ENCODE peak calls at places on chromosomes 11 and 22, in seven cellular contexts. One of them, this sample, is unnamed. For H3K4me1, the result is how much of the 10 kb centered on the place peaks cover.

GRCh38 chr22:44386386-44387035 is 73.8 kb upstream of the SHISAL1 start:
- DNase-seq in A549: no peak
- DNase-seq in transverse colon: no peak
- DNase-seq in ovary: no peak
- DNase-seq in cardiac muscle cell: no peak
- DNase-seq in endothelial cell of umbilical vein: no peak
- DNase-seq in upper lobe of right lung: peak
- DNase-seq in this sample: peak

GRCh38 chr11:117818036-117818858 is 6.3 kb downstream of the FXYD2 start:
- DNase-seq in endothelial cell of umbilical vein: peak
- DNase-seq in upper lobe of right lung: no peak
- DNase-seq in cardiac muscle cell: no peak
- DNase-seq in A549: peak
- DNase-seq in ovary: no peak
- DNase-seq in transverse colon: no peak
- DNase-seq in this sample: no peak

GRCh38 chr11:8282621-8283509 is 19.2 kb upstream of the LMO1 start:
- DNase-seq in endothelial cell of umbilical vein: no peak
- DNase-seq in transverse colon: no peak
- DNase-seq in ovary: no peak
- DNase-seq in cardiac muscle cell: peak
- DNase-seq in A549: no peak
- DNase-seq in upper lobe of right lung: no peak
- DNase-seq in this sample: peak

GRCh38 chr11:22337571-22338464 is at the start of gene SLC17A6:
- DNase-seq in A549: peak
- DNase-seq in upper lobe of right lung: no peak
- DNase-seq in cardiac muscle cell: peak
- DNase-seq in ovary: no peak
- DNase-seq in endothelial cell of umbilical vein: peak
- DNase-seq in transverse colon: no peak
- DNase-seq in this sample: peak

GRCh38 chr11:100863080-100863581 is 176.0 kb downstream of the ARHGAP42 start:
- DNase-seq in upper lobe of right lung: no peak
- DNase-seq in transverse colon: no peak
- DNase-seq in endothelial cell of umbilical vein: peak
- DNase-seq in A549: peak
- DNase-seq in cardiac muscle cell: peak
- DNase-seq in ovary: no peak
- DNase-seq in this sample: no peak

GRCh38 chr11:74932169-74932568 is 16.7 kb downstream of the XRRA1 start:
- DNase-seq in transverse colon: no peak
- DNase-seq in A549: no peak
- DNase-seq in cardiac muscle cell: no peak
- DNase-seq in endothelial cell of umbilical vein: peak
- DNase-seq in upper lobe of right lung: no peak
- DNase-seq in ovary: no peak
- DNase-seq in this sample: no peak

GRCh38 chr11:2214527-2215229 is 43.1 kb upstream of the TH start:
- DNase-seq in transverse colon: no peak
- DNase-seq in endothelial cell of umbilical vein: no peak
- DNase-seq in ovary: peak
- DNase-seq in upper lobe of right lung: peak
- DNase-seq in cardiac muscle cell: no peak
- DNase-seq in A549: no peak
- DNase-seq in this sample: peak

GRCh38 chr11:130737041-130737830 is 179.0 kb downstream of the SNX19 start:
- DNase-seq in ovary: no peak
- DNase-seq in cardiac muscle cell: no peak
- DNase-seq in upper lobe of right lung: no peak
- DNase-seq in A549: no peak
- DNase-seq in endothelial cell of umbilical vein: no peak
- DNase-seq in transverse colon: no peak
- DNase-seq in this sample: peak

DNA sequence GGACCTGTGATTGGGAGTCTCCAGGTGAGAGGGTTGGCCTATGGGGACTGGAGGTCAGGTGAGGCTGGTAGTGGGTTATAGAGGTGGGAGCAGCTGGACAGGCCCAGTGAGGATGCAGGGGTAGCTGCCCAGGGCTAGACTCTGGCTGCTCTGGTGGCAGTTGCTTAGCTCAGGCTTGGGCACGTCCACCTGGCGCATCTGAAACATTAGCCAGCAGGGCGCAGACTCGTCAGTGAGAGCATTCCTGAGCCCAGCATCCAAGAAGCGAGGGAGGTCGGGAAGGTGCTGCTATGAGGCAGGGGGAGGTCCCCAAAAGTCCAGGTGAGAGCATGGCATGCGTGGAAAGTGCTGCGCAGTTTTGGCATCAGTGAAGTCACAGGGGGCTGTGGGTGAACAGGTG is 3.5 kb upstream of the GGT1 start:
- DNase-seq in A549: no peak
- DNase-seq in cardiac muscle cell: no peak
- DNase-seq in transverse colon: no peak
- DNase-seq in upper lobe of right lung: no peak
- DNase-seq in ovary: no peak
- DNase-seq in endothelial cell of umbilical vein: no peak
- DNase-seq in this sample: peak
- TF ChIP-seq CTCF in A549: no peak
- TF ChIP-seq CTCF in cardiac muscle cell: no peak
- TF ChIP-seq CTCF in transverse colon: no peak
- TF ChIP-seq CTCF in upper lobe of right lung: no peak
- TF ChIP-seq CTCF in ovary: no peak
- TF ChIP-seq CTCF in endothelial cell of umbilical vein: no peak
- TF ChIP-seq CTCF in this sample: peak

GRCh38 chr22:50302564-50302963 is 4.9 kb downstream of the PLXNB2 start:
- DNase-seq in ovary: no peak
- DNase-seq in upper lobe of right lung: no peak
- DNase-seq in transverse colon: no peak
- DNase-seq in cardiac muscle cell: peak
- DNase-seq in endothelial cell of umbilical vein: no peak
- DNase-seq in A549: no peak
- DNase-seq in this sample: no peak

GRCh38 chr22:50304528-50305392 is 2.7 kb downstream of the PLXNB2 start:
- DNase-seq in cardiac muscle cell: no peak
- DNase-seq in transverse colon: peak
- DNase-seq in A549: peak
- DNase-seq in upper lobe of right lung: peak
- DNase-seq in ovary: no peak
- DNase-seq in endothelial cell of umbilical vein: no peak
- DNase-seq in this sample: no peak

GRCh38 chr22:50303515-50303847 is 4.0 kb downstream of the PLXNB2 start:
- DNase-seq in ovary: no peak
- DNase-seq in endothelial cell of umbilical vein: no peak
- DNase-seq in cardiac muscle cell: no peak
- DNase-seq in A549: no peak
- DNase-seq in upper lobe of right lung: no peak
- DNase-seq in transverse colon: no peak
- DNase-seq in this sample: no peak

GRCh38 chr22:50305393-50305657 is 2.1 kb downstream of the PLXNB2 start:
- DNase-seq in ovary: no peak
- DNase-seq in cardiac muscle cell: no peak
- DNase-seq in endothelial cell of umbilical vein: no peak
- DNase-seq in A549: no peak
- DNase-seq in transverse colon: no peak
- DNase-seq in upper lobe of right lung: no peak
- DNase-seq in this sample: no peak

DNA sequence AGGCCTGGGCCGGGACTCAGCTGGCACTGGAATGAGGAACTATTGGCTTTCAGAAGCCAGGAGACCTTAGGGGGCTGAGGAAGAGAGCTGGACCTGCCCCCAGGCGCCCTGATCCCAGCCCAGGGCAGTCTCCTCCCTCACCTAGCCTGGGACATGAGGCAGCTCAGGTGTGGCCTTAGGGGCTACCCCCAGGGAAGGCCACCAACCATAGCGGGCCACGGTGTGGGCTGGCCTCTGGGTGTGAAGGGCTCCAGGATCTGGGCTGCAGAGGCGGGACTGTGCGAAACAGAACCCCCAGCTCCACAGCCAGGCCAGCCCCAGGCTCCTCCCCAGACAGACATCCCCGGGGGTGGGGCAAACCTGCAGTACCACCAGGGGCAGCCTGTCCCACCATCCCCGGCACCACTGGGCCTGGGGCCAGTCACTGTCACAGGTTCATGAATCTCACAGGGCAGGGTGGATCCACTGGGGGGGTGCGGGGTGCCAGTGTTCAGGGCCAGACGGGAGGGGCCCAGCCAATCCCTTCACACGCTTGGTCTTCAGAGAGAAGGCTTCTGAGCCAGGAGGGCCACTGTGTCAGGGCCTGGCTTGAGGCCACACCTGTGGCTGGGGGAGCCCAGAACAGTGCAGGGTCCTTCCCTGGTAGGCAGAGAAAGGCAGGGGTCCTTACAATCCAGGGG is 3.5 kb downstream of the PLXNB2 start:
- DNase-seq in A549: peak
- DNase-seq in upper lobe of right lung: peak
- DNase-seq in transverse colon: peak
- DNase-seq in endothelial cell of umbilical vein: no peak
- DNase-seq in ovary: no peak
- DNase-seq in cardiac muscle cell: peak
- DNase-seq in this sample: peak
- H3K4me1 ChIP-seq in A549: half or more
- H3K4me1 ChIP-seq in upper lobe of right lung: half or more
- H3K4me1 ChIP-seq in transverse colon: half or more
- H3K4me1 ChIP-seq in endothelial cell of umbilical vein: under half
- H3K4me1 ChIP-seq in ovary: half or more
- H3K4me1 ChIP-seq in cardiac muscle cell: half or more
- H3K4me1 ChIP-seq in this sample: under half

GRCh38 chr11:66718320-66718971 is 10.6 kb downstream of the SPTBN2 start:
- DNase-seq in upper lobe of right lung: peak
- DNase-seq in cardiac muscle cell: peak
- DNase-seq in ovary: no peak
- DNase-seq in A549: no peak
- DNase-seq in transverse colon: peak
- DNase-seq in endothelial cell of umbilical vein: no peak
- DNase-seq in this sample: peak
- TF ChIP-seq CTCF in upper lobe of right lung: no peak
- TF ChIP-seq CTCF in cardiac muscle cell: peak
- TF ChIP-seq CTCF in ovary: no peak
- TF ChIP-seq CTCF in A549: no peak
- TF ChIP-seq CTCF in transverse colon: peak
- TF ChIP-seq CTCF in endothelial cell of umbilical vein: no peak
- TF ChIP-seq CTCF in this sample: no peak

GRCh38 chr22:29630180-29630498 is 26.7 kb downstream of the NF2 start:
- DNase-seq in upper lobe of right lung: no peak
- DNase-seq in cardiac muscle cell: no peak
- DNase-seq in endothelial cell of umbilical vein: no peak
- DNase-seq in transverse colon: no peak
- DNase-seq in ovary: no peak
- DNase-seq in A549: no peak
- DNase-seq in this sample: no peak
- H3K4me1 ChIP-seq in upper lobe of right lung: under half
- H3K4me1 ChIP-seq in cardiac muscle cell: under half
- H3K4me1 ChIP-seq in endothelial cell of umbilical vein: half or more
- H3K4me1 ChIP-seq in transverse colon: under half
- H3K4me1 ChIP-seq in ovary: under half
- H3K4me1 ChIP-seq in A549: under half
- H3K4me1 ChIP-seq in this sample: under half

GRCh38 chr11:47233989-47234668 is 14.5 kb downstream of the ACP2 start:
- DNase-seq in ovary: peak
- DNase-seq in transverse colon: peak
- DNase-seq in upper lobe of right lung: no peak
- DNase-seq in endothelial cell of umbilical vein: peak
- DNase-seq in cardiac muscle cell: no peak
- DNase-seq in A549: peak
- DNase-seq in this sample: peak
- TF ChIP-seq CTCF in ovary: no peak
- TF ChIP-seq CTCF in transverse colon: peak
- TF ChIP-seq CTCF in upper lobe of right lung: peak
- TF ChIP-seq CTCF in endothelial cell of umbilical vein: no peak
- TF ChIP-seq CTCF in cardiac muscle cell: peak
- TF ChIP-seq CTCF in A549: peak
- TF ChIP-seq CTCF in this sample: peak

DNA sequence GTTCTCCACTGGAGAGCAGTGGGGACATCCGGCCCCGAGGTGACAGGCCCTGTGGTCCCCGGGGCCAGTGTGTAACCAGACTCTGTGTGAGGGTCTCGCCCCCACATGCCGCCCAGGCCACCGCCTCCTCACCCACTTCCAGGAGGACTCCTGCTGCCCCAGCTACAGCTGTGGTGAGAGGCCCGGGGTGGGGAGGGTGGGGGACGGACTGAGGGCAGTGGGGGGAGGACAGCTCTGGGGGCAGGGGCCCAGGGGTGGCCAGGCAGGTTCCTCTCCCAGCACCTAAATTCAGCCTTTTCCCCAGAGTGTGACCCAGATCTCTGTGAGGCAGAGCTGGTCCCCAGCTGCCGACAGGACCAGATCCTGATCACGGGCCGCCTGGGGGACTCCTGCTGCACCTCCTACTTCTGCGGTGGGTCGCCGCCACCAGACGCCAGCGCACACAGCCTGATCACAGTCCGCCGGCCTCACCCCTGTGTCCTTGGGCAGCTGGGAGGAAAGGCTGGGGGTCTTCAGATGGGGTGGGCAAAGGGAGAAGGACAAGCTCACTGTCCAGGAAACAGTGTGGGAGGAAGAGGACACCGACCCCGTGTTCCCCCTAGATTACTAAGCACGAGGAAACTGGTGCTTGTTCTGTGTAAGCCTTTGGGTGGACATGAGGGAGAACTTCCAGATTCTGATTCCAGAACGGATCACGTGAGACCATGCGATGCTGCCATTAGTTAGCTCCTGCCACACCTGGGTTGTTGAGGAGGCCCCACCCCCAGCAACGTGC is 84.4 kb upstream of the MYOD1 start:
- DNase-seq in transverse colon: no peak
- DNase-seq in cardiac muscle cell: no peak
- DNase-seq in A549: no peak
- DNase-seq in ovary: no peak
- DNase-seq in upper lobe of right lung: no peak
- DNase-seq in endothelial cell of umbilical vein: no peak
- DNase-seq in this sample: peak
- H3K4me1 ChIP-seq in transverse colon: under half
- H3K4me1 ChIP-seq in cardiac muscle cell: under half
- H3K4me1 ChIP-seq in A549: under half
- H3K4me1 ChIP-seq in ovary: under half
- H3K4me1 ChIP-seq in upper lobe of right lung: under half
- H3K4me1 ChIP-seq in endothelial cell of umbilical vein: under half
- H3K4me1 ChIP-seq in this sample: under half

This sample was measured in endodermal cell.